ENCODE peak calls at places on chromosomes 3 and 15, in eight cellular contexts. A, C, K, Y, W, R, D and U are unnamed samples.
A peak's percentile ranks its signal among the peaks of the same experiment; 100 is the strongest.

GRCh38 chr3:127761101-127761802 is 61.1 kb downstream of the MGLL start:
- DNase-seq in A (no peak), K (no peak), Y (no peak), D (no peak), R (no peak), C (no peak), W (no peak), U (peak; percentile 66)

GRCh38 chr15:68413363-68414255 is 18.4 kb downstream of the ITGA11 start:
- DNase-seq in R (peak; percentile 38), A (peak; percentile 4), D (no peak), C (no peak), Y (no peak), K (no peak), W (no peak), U (peak; percentile 53)

GRCh38 chr3:15498461-15499214 is 22.9 kb downstream of the COLQ start:
- DNase-seq in K (no peak), R (no peak), Y (no peak), A (no peak), D (no peak), C (peak; percentile 36), W (no peak), U (no peak)

GRCh38 chr3:12956316-12956660 is 114.9 kb upstream of the RPL32 start:
- DNase-seq in K (no peak), C (no peak), A (no peak), Y (no peak), W (no peak), D (no peak), R (no peak), U (no peak)

GRCh38 chr3:185152433-185153169 is at the start of gene C3orf70:
- DNase-seq in A (peak; percentile 35), K (peak; percentile 44), R (peak; percentile 75), Y (peak; percentile 25), W (peak; percentile 64), C (no peak), D (no peak), U (peak; percentile 86)

GRCh38 chr15:40353697-40354096 is 2.9 kb downstream of the PHGR1 start:
- DNase-seq in W (no peak), D (no peak), Y (no peak), C (no peak), K (no peak), A (no peak), R (no peak), U (peak; percentile 49)

GRCh38 chr15:100457201-100457600 is 71.5 kb downstream of the CERS3 start:
- DNase-seq in R (no peak), Y (peak; percentile 51), W (no peak), D (no peak), A (no peak), C (no peak), K (peak; percentile 21), U (no peak)

GRCh38 chr15:70539409-70539808 is 223.9 kb downstream of the UACA start:
- DNase-seq in A (no peak), K (no peak), C (no peak), Y (no peak), R (no peak), D (no peak), W (no peak), U (no peak)

GRCh38 chr3:128923607-128924385 is 44.4 kb downstream of the ACAD9 start:
- DNase-seq in K (no peak), R (no peak), Y (no peak), A (no peak), D (no peak), C (peak; percentile 50), W (no peak), U (no peak)

GRCh38 chr3:66047321-66048050 is 8.8 kb upstream of the MAGI1 start:
- DNase-seq in R (no peak), W (peak; percentile 25), Y (peak; percentile 31), A (no peak), K (peak; percentile 80), D (no peak), C (no peak), U (no peak)

GRCh38 chr3:42492508-42493080 is 9.8 kb upstream of the VIPR1 start:
- DNase-seq in D (no peak), W (peak; percentile 6), R (no peak), K (no peak), A (peak; percentile 4), C (peak; percentile 53), Y (no peak), U (no peak)

GRCh38 chr3:150401285-150401684 is 6.8 kb upstream of the TSC22D2 start:
- DNase-seq in R (no peak), K (no peak), A (no peak), W (no peak), D (no peak), C (no peak), Y (no peak), U (no peak)

GRCh38 chr3:155853214-155854146 is 747 bp downstream of the SLC33A1 start:
- DNase-seq in K (peak; percentile 7), A (no peak), W (peak; percentile 28), D (peak; percentile 27), C (peak; percentile 84), Y (no peak), R (peak; percentile 22), U (peak; percentile 86)

GRCh38 chr15:101049282-101049681 is 130.1 kb downstream of the LRRK1 start:
- DNase-seq in W (no peak), A (no peak), K (no peak), Y (no peak), D (no peak), R (no peak), C (no peak), U (peak; percentile 41)

GRCh38 chr15:25725758-25726157 is 137.4 kb downstream of the ATP10A start:
- DNase-seq in W (no peak), D (no peak), A (no peak), C (no peak), R (no peak), Y (no peak), K (no peak), U (no peak)

GRCh38 chr15:45535486-45536042 is 13.0 kb upstream of the SLC30A4 start:
- DNase-seq in A (peak; percentile 16), W (no peak), R (no peak), K (no peak), C (no peak), Y (no peak), D (no peak), U (no peak)
- H3K4me1 ChIP-seq in A (no peaks in the 10 kb centered on the region), W (no peaks in the 10 kb centered on the region), R (no peaks in the 10 kb centered on the region), K (peaks cover 2% of the 10 kb centered on the region), C (no peaks in the 10 kb centered on the region), Y (no peaks in the 10 kb centered on the region), D (no peaks in the 10 kb centered on the region), U (no peaks in the 10 kb centered on the region)

DNA sequence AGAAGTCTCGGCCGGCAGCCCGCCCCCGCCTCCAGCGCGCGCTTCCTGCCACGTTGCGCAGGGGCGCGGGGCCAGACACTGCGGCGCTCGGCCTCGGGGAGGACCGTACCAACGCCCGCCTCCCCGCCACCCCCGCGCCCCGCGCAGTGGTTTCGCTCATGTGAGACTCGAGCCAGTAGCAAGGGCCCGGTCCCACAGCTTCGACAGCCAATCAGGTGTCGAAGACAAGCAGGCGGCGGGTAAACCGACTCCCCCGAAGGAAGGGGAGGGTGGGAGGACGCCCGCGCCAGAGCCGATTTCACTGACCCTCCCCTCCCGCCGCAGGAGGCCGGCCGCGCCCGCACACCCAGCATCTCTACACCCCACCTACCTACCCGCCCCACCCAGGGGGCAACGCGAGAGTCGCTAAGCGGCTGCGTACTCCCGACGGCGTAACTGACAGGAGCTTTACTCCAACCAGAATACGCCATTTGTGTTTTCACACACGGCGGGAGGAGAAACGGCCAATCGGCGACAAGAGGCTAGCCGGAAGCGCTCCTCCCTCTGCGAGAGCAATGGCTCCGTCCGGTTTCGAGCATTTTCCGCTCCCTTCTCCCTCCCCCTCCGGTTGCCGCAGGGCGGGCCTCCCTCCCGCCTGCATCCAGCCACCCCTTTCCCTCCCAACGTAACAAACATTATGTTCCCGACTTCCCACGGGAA is 634 bp upstream of the SETD5 start:
- DNase-seq in R (peak; percentile 99), D (peak; percentile 99), A (peak; percentile 98), Y (peak; percentile 99), C (peak; percentile 99), W (peak; percentile 99), K (peak; percentile 100), U (peak; percentile 99)
- H3K4me1 ChIP-seq in R (peaks cover 82% of the 10 kb centered on the region), D (peaks cover 60% of the 10 kb centered on the region), A (peaks cover 48% of the 10 kb centered on the region), Y (peaks cover 25% of the 10 kb centered on the region), C (peaks cover 52% of the 10 kb centered on the region), W (peaks cover 65% of the 10 kb centered on the region), K (peaks cover 4% of the 10 kb centered on the region), U (peaks cover 17% of the 10 kb centered on the region)

GRCh38 chr15:51864408-51865056 is 35.1 kb downstream of the TMOD3 start:
- DNase-seq in R (no peak), W (no peak), D (no peak), C (no peak), K (peak; percentile 47), A (no peak), Y (peak; percentile 100), U (no peak)

GRCh38 chr15:51866751-51867150 is 37.3 kb downstream of the TMOD3 start:
- DNase-seq in D (no peak), C (no peak), K (no peak), W (no peak), Y (no peak), R (no peak), A (no peak), U (no peak)

GRCh38 chr15:51863131-51863530 is 33.7 kb downstream of the TMOD3 start:
- DNase-seq in W (no peak), Y (no peak), R (no peak), D (no peak), K (no peak), A (no peak), C (no peak), U (no peak)

GRCh38 chr15:51866161-51866560 is 36.7 kb downstream of the TMOD3 start:
- DNase-seq in D (no peak), Y (no peak), W (no peak), R (no peak), C (no peak), K (no peak), A (no peak), U (no peak)

DNA sequence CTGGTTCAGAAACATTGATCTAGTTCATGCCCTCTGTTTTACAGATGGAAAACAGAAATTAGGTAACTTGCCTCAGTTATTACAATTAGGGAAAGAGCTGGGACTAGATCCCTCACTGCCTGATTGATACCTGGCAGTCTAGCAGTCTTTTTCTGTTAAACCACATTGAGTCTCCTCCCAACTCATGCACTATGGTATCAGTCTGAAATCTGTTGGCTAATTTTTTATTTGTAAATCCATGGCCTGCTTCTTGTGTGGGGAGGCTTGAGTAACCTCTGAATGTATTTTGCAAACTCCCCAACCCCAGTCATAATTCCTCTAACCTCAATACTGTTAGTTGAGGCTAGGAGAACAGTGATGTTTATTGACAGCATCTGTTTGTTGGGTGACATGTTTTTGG is 35.8 kb downstream of the TMOD3 start:
- DNase-seq in D (no peak), W (no peak), R (no peak), K (no peak), Y (no peak), A (no peak), C (no peak), U (no peak)
- H3K4me1 ChIP-seq in D (peaks cover 20% of the 10 kb centered on the region), W (peaks cover 5% of the 10 kb centered on the region), R (peaks cover 28% of the 10 kb centered on the region), K (peaks cover 16% of the 10 kb centered on the region), Y (peaks cover 55% of the 10 kb centered on the region), A (no peaks in the 10 kb centered on the region), C (no peaks in the 10 kb centered on the region), U (peaks cover 9% of the 10 kb centered on the region)

GRCh38 chr3:52196977-52197376 is 983 bp upstream of the ALAS1 start:
- DNase-seq in D (no peak), A (no peak), W (no peak), R (peak; percentile 30), C (no peak), K (no peak), Y (no peak), U (no peak)
- H3K4me1 ChIP-seq in D (peaks cover 29% of the 10 kb centered on the region), A (peaks cover 8% of the 10 kb centered on the region), W (peaks cover 54% of the 10 kb centered on the region), R (peaks cover 77% of the 10 kb centered on the region), C (peaks cover 37% of the 10 kb centered on the region), K (peaks cover 38% of the 10 kb centered on the region), Y (peaks cover 32% of the 10 kb centered on the region), U (peaks cover 18% of the 10 kb centered on the region)

GRCh38 chr15:64842099-64842940 is 605 bp downstream of the PLEKHO2 start:
- DNase-seq in R (peak; percentile 39), D (no peak), C (peak; percentile 65), K (peak; percentile 24), W (no peak), Y (peak; percentile 35), A (peak; percentile 20), U (no peak)
- H3K4me1 ChIP-seq in R (peaks cover 66% of the 10 kb centered on the region), D (peaks cover 58% of the 10 kb centered on the region), C (peaks cover 61% of the 10 kb centered on the region), K (peaks cover 21% of the 10 kb centered on the region), W (peaks cover 36% of the 10 kb centered on the region), Y (peaks cover 44% of the 10 kb centered on the region), A (peaks cover 3% of the 10 kb centered on the region), U (peaks cover 32% of the 10 kb centered on the region)